ENCODE peak calls at places on chromosomes 2 and 18, in eight cellular contexts. One of them, this sample, is unnamed.

GRCh38 chr18:6382968-6383367 is 31.7 kb downstream of the L3MBTL4 start:
- DNase-seq in T-helper 2 cell: no peak
- DNase-seq in RWPE1: no peak
- DNase-seq in stimulated activated CD8-positive, alpha-beta memory T cell treated with anti-CD3 and anti-CD28 coated beads, Interleukin-15, amount 100 ng/mL, for 48 hours: no peak
- DNase-seq in H7: no peak
- DNase-seq in SHP77 treated with DMSO at 0.1 percent for 48 hours: peak; percentile 14
- DNase-seq in neuronal stem cell: no peak
- DNase-seq in HEK293T: no peak
- DNase-seq in this sample: no peak

GRCh38 chr2:133489641-133490411 is 78.4 kb downstream of the NCKAP5 start:
- DNase-seq in T-helper 2 cell: no peak
- DNase-seq in stimulated activated CD8-positive, alpha-beta memory T cell treated with anti-CD3 and anti-CD28 coated beads, Interleukin-15, amount 100 ng/mL, for 48 hours: no peak
- DNase-seq in H7: no peak
- DNase-seq in SHP77 treated with DMSO at 0.1 percent for 48 hours: no peak
- DNase-seq in HEK293T: no peak
- DNase-seq in neuronal stem cell: no peak
- DNase-seq in RWPE1: no peak
- DNase-seq in this sample: no peak

GRCh38 chr2:137674991-137675390 is 289.3 kb upstream of the HNMT start:
- DNase-seq in H7: no peak
- DNase-seq in RWPE1: no peak
- DNase-seq in HEK293T: no peak
- DNase-seq in T-helper 2 cell: no peak
- DNase-seq in neuronal stem cell: no peak
- DNase-seq in SHP77 treated with DMSO at 0.1 percent for 48 hours: no peak
- DNase-seq in stimulated activated CD8-positive, alpha-beta memory T cell treated with anti-CD3 and anti-CD28 coated beads, Interleukin-15, amount 100 ng/mL, for 48 hours: no peak
- DNase-seq in this sample: no peak

GRCh38 chr2:201987426-201987825 is 46.2 kb upstream of the FZD7 start:
- DNase-seq in stimulated activated CD8-positive, alpha-beta memory T cell treated with anti-CD3 and anti-CD28 coated beads, Interleukin-15, amount 100 ng/mL, for 48 hours: no peak
- DNase-seq in SHP77 treated with DMSO at 0.1 percent for 48 hours: no peak
- DNase-seq in RWPE1: no peak
- DNase-seq in neuronal stem cell: no peak
- DNase-seq in H7: no peak
- DNase-seq in HEK293T: no peak
- DNase-seq in T-helper 2 cell: peak; percentile 15
- DNase-seq in this sample: no peak

GRCh38 chr2:14492920-14493503 is 139.5 kb upstream of the LRATD1 start:
- DNase-seq in SHP77 treated with DMSO at 0.1 percent for 48 hours: no peak
- DNase-seq in neuronal stem cell: peak; percentile 38
- DNase-seq in HEK293T: no peak
- DNase-seq in stimulated activated CD8-positive, alpha-beta memory T cell treated with anti-CD3 and anti-CD28 coated beads, Interleukin-15, amount 100 ng/mL, for 48 hours: no peak
- DNase-seq in RWPE1: peak; percentile 87
- DNase-seq in H7: no peak
- DNase-seq in T-helper 2 cell: no peak
- DNase-seq in this sample: no peak

GRCh38 chr18:35457140-35457704 is 40.5 kb downstream of the INO80C start:
- DNase-seq in RWPE1: peak; percentile 83
- DNase-seq in stimulated activated CD8-positive, alpha-beta memory T cell treated with anti-CD3 and anti-CD28 coated beads, Interleukin-15, amount 100 ng/mL, for 48 hours: no peak
- DNase-seq in HEK293T: no peak
- DNase-seq in T-helper 2 cell: no peak
- DNase-seq in SHP77 treated with DMSO at 0.1 percent for 48 hours: no peak
- DNase-seq in neuronal stem cell: no peak
- DNase-seq in H7: no peak
- DNase-seq in this sample: no peak

GRCh38 chr2:232488721-232489300 is 1.2 kb upstream of the ECEL1 start:
- DNase-seq in T-helper 2 cell: no peak
- DNase-seq in stimulated activated CD8-positive, alpha-beta memory T cell treated with anti-CD3 and anti-CD28 coated beads, Interleukin-15, amount 100 ng/mL, for 48 hours: no peak
- DNase-seq in HEK293T: no peak
- DNase-seq in SHP77 treated with DMSO at 0.1 percent for 48 hours: no peak
- DNase-seq in H7: peak; percentile 56
- DNase-seq in neuronal stem cell: no peak
- DNase-seq in RWPE1: no peak
- DNase-seq in this sample: no peak

GRCh38 chr2:66775730-66776422 is 341.0 kb downstream of the MEIS1 start:
- DNase-seq in neuronal stem cell: no peak
- DNase-seq in SHP77 treated with DMSO at 0.1 percent for 48 hours: no peak
- DNase-seq in T-helper 2 cell: no peak
- DNase-seq in RWPE1: no peak
- DNase-seq in H7: no peak
- DNase-seq in stimulated activated CD8-positive, alpha-beta memory T cell treated with anti-CD3 and anti-CD28 coated beads, Interleukin-15, amount 100 ng/mL, for 48 hours: no peak
- DNase-seq in HEK293T: no peak
- DNase-seq in this sample: no peak

GRCh38 chr18:24947521-24948305 is 404.3 kb downstream of the ZNF521 start:
- DNase-seq in SHP77 treated with DMSO at 0.1 percent for 48 hours: no peak
- DNase-seq in H7: no peak
- DNase-seq in stimulated activated CD8-positive, alpha-beta memory T cell treated with anti-CD3 and anti-CD28 coated beads, Interleukin-15, amount 100 ng/mL, for 48 hours: no peak
- DNase-seq in RWPE1: no peak
- DNase-seq in neuronal stem cell: no peak
- DNase-seq in HEK293T: no peak
- DNase-seq in T-helper 2 cell: no peak
- DNase-seq in this sample: no peak

GRCh38 chr2:108330971-108331370 is 42.3 kb downstream of the SULT1C2 start:
- DNase-seq in neuronal stem cell: no peak
- DNase-seq in stimulated activated CD8-positive, alpha-beta memory T cell treated with anti-CD3 and anti-CD28 coated beads, Interleukin-15, amount 100 ng/mL, for 48 hours: no peak
- DNase-seq in SHP77 treated with DMSO at 0.1 percent for 48 hours: no peak
- DNase-seq in RWPE1: no peak
- DNase-seq in H7: no peak
- DNase-seq in T-helper 2 cell: no peak
- DNase-seq in HEK293T: no peak
- DNase-seq in this sample: no peak

GRCh38 chr18:59696311-59697235 is 650 bp downstream of the CCBE1 start:
- DNase-seq in SHP77 treated with DMSO at 0.1 percent for 48 hours: no peak
- DNase-seq in T-helper 2 cell: peak; percentile 16
- DNase-seq in neuronal stem cell: no peak
- DNase-seq in HEK293T: peak; percentile 8
- DNase-seq in stimulated activated CD8-positive, alpha-beta memory T cell treated with anti-CD3 and anti-CD28 coated beads, Interleukin-15, amount 100 ng/mL, for 48 hours: no peak
- DNase-seq in H7: peak; percentile 76
- DNase-seq in RWPE1: no peak
- DNase-seq in this sample: no peak

GRCh38 chr2:102509749-102510148 is 36.7 kb downstream of the SLC9A4 start:
- DNase-seq in H7: no peak
- DNase-seq in RWPE1: peak; percentile 14
- DNase-seq in neuronal stem cell: no peak
- DNase-seq in SHP77 treated with DMSO at 0.1 percent for 48 hours: no peak
- DNase-seq in stimulated activated CD8-positive, alpha-beta memory T cell treated with anti-CD3 and anti-CD28 coated beads, Interleukin-15, amount 100 ng/mL, for 48 hours: no peak
- DNase-seq in HEK293T: no peak
- DNase-seq in T-helper 2 cell: no peak
- DNase-seq in this sample: no peak

GRCh38 chr2:221254281-221254680 is 317.8 kb downstream of the EPHA4 start:
- DNase-seq in SHP77 treated with DMSO at 0.1 percent for 48 hours: peak; percentile 7
- DNase-seq in H7: peak; percentile 5
- DNase-seq in HEK293T: no peak
- DNase-seq in RWPE1: no peak
- DNase-seq in neuronal stem cell: peak; percentile 5
- DNase-seq in T-helper 2 cell: no peak
- DNase-seq in stimulated activated CD8-positive, alpha-beta memory T cell treated with anti-CD3 and anti-CD28 coated beads, Interleukin-15, amount 100 ng/mL, for 48 hours: no peak
- DNase-seq in this sample: peak; percentile 91

GRCh38 chr2:134431837-134432437 is 178.1 kb downstream of the MGAT5 start:
- DNase-seq in H7: no peak
- DNase-seq in SHP77 treated with DMSO at 0.1 percent for 48 hours: no peak
- DNase-seq in RWPE1: peak; percentile 56
- DNase-seq in T-helper 2 cell: no peak
- DNase-seq in HEK293T: no peak
- DNase-seq in stimulated activated CD8-positive, alpha-beta memory T cell treated with anti-CD3 and anti-CD28 coated beads, Interleukin-15, amount 100 ng/mL, for 48 hours: no peak
- DNase-seq in neuronal stem cell: no peak
- DNase-seq in this sample: no peak

GRCh38 chr2:85326946-85327756 is 638 bp downstream of the TGOLN2 start:
- DNase-seq in stimulated activated CD8-positive, alpha-beta memory T cell treated with anti-CD3 and anti-CD28 coated beads, Interleukin-15, amount 100 ng/mL, for 48 hours: peak; percentile 41
- DNase-seq in neuronal stem cell: peak; percentile 33
- DNase-seq in SHP77 treated with DMSO at 0.1 percent for 48 hours: no peak
- DNase-seq in H7: no peak
- DNase-seq in HEK293T: peak; percentile 41
- DNase-seq in T-helper 2 cell: peak; percentile 84
- DNase-seq in RWPE1: peak; percentile 11
- DNase-seq in this sample: no peak

GRCh38 chr2:128701443-128701842 is 382.8 kb upstream of the HS6ST1 start:
- DNase-seq in T-helper 2 cell: no peak
- DNase-seq in SHP77 treated with DMSO at 0.1 percent for 48 hours: no peak
- DNase-seq in stimulated activated CD8-positive, alpha-beta memory T cell treated with anti-CD3 and anti-CD28 coated beads, Interleukin-15, amount 100 ng/mL, for 48 hours: no peak
- DNase-seq in H7: no peak
- DNase-seq in RWPE1: no peak
- DNase-seq in HEK293T: no peak
- DNase-seq in neuronal stem cell: no peak
- DNase-seq in this sample: no peak

GRCh38 chr2:231334179-231334930 is 61.2 kb upstream of the B3GNT7 start:
- DNase-seq in SHP77 treated with DMSO at 0.1 percent for 48 hours: no peak
- DNase-seq in T-helper 2 cell: no peak
- DNase-seq in RWPE1: no peak
- DNase-seq in HEK293T: no peak
- DNase-seq in stimulated activated CD8-positive, alpha-beta memory T cell treated with anti-CD3 and anti-CD28 coated beads, Interleukin-15, amount 100 ng/mL, for 48 hours: no peak
- DNase-seq in H7: no peak
- DNase-seq in neuronal stem cell: no peak
- DNase-seq in this sample: peak; percentile 75

GRCh38 chr2:7753777-7754176 is 836.6 kb downstream of the RNF144A start:
- DNase-seq in RWPE1: no peak
- DNase-seq in H7: no peak
- DNase-seq in stimulated activated CD8-positive, alpha-beta memory T cell treated with anti-CD3 and anti-CD28 coated beads, Interleukin-15, amount 100 ng/mL, for 48 hours: no peak
- DNase-seq in SHP77 treated with DMSO at 0.1 percent for 48 hours: no peak
- DNase-seq in neuronal stem cell: no peak
- DNase-seq in HEK293T: no peak
- DNase-seq in T-helper 2 cell: no peak
- DNase-seq in this sample: no peak

GRCh38 chr2:228407821-228408220 is 226.3 kb upstream of the SPHKAP start:
- DNase-seq in T-helper 2 cell: no peak
- DNase-seq in SHP77 treated with DMSO at 0.1 percent for 48 hours: no peak
- DNase-seq in RWPE1: no peak
- DNase-seq in stimulated activated CD8-positive, alpha-beta memory T cell treated with anti-CD3 and anti-CD28 coated beads, Interleukin-15, amount 100 ng/mL, for 48 hours: no peak
- DNase-seq in neuronal stem cell: no peak
- DNase-seq in HEK293T: no peak
- DNase-seq in H7: no peak
- DNase-seq in this sample: no peak

GRCh38 chr18:26771524-26771923 is 94.0 kb downstream of the AQP4 start:
- DNase-seq in T-helper 2 cell: peak; percentile 13
- DNase-seq in stimulated activated CD8-positive, alpha-beta memory T cell treated with anti-CD3 and anti-CD28 coated beads, Interleukin-15, amount 100 ng/mL, for 48 hours: no peak
- DNase-seq in RWPE1: no peak
- DNase-seq in HEK293T: peak; percentile 46
- DNase-seq in SHP77 treated with DMSO at 0.1 percent for 48 hours: no peak
- DNase-seq in neuronal stem cell: no peak
- DNase-seq in H7: peak; percentile 39
- DNase-seq in this sample: peak; percentile 66

GRCh38 chr18:33839452-33840225 is 261.6 kb downstream of the ASXL3 start:
- DNase-seq in H7: peak; percentile 18
- DNase-seq in RWPE1: peak; percentile 19
- DNase-seq in stimulated activated CD8-positive, alpha-beta memory T cell treated with anti-CD3 and anti-CD28 coated beads, Interleukin-15, amount 100 ng/mL, for 48 hours: no peak
- DNase-seq in T-helper 2 cell: peak; percentile 23
- DNase-seq in neuronal stem cell: peak; percentile 68
- DNase-seq in SHP77 treated with DMSO at 0.1 percent for 48 hours: peak; percentile 27
- DNase-seq in HEK293T: peak; percentile 78
- DNase-seq in this sample: peak; percentile 77

GRCh38 chr2:201994973-201995638 is 38.5 kb upstream of the FZD7 start:
- DNase-seq in HEK293T: no peak
- DNase-seq in SHP77 treated with DMSO at 0.1 percent for 48 hours: no peak
- DNase-seq in RWPE1: no peak
- DNase-seq in H7: no peak
- DNase-seq in stimulated activated CD8-positive, alpha-beta memory T cell treated with anti-CD3 and anti-CD28 coated beads, Interleukin-15, amount 100 ng/mL, for 48 hours: no peak
- DNase-seq in T-helper 2 cell: no peak
- DNase-seq in neuronal stem cell: no peak
- DNase-seq in this sample: no peak

GRCh38 chr2:126644630-126645191 is 11.2 kb upstream of the GYPC start:
- DNase-seq in SHP77 treated with DMSO at 0.1 percent for 48 hours: no peak
- DNase-seq in RWPE1: no peak
- DNase-seq in neuronal stem cell: no peak
- DNase-seq in T-helper 2 cell: no peak
- DNase-seq in HEK293T: no peak
- DNase-seq in H7: no peak
- DNase-seq in stimulated activated CD8-positive, alpha-beta memory T cell treated with anti-CD3 and anti-CD28 coated beads, Interleukin-15, amount 100 ng/mL, for 48 hours: no peak
- DNase-seq in this sample: no peak

GRCh38 chr2:229129738-229130371 is 141.2 kb downstream of the PID1 start:
- DNase-seq in stimulated activated CD8-positive, alpha-beta memory T cell treated with anti-CD3 and anti-CD28 coated beads, Interleukin-15, amount 100 ng/mL, for 48 hours: no peak
- DNase-seq in SHP77 treated with DMSO at 0.1 percent for 48 hours: no peak
- DNase-seq in HEK293T: no peak
- DNase-seq in RWPE1: peak; percentile 16
- DNase-seq in neuronal stem cell: no peak
- DNase-seq in H7: no peak
- DNase-seq in T-helper 2 cell: no peak
- DNase-seq in this sample: no peak

GRCh38 chr2:237574467-237574866 is 8.1 kb downstream of the PRLH start:
- DNase-seq in HEK293T: no peak
- DNase-seq in T-helper 2 cell: no peak
- DNase-seq in SHP77 treated with DMSO at 0.1 percent for 48 hours: no peak
- DNase-seq in RWPE1: no peak
- DNase-seq in stimulated activated CD8-positive, alpha-beta memory T cell treated with anti-CD3 and anti-CD28 coated beads, Interleukin-15, amount 100 ng/mL, for 48 hours: no peak
- DNase-seq in H7: peak; percentile 47
- DNase-seq in neuronal stem cell: no peak
- DNase-seq in this sample: no peak